ENCODE peak calls at places on chromosomes 6 and 20, in seven cellular contexts. P is left ventricle myocardium inferior, G is right lobe of liver, O is psoas muscle, T is mammary epithelial cell, Z is ascending aorta, B is MM.1S. W is an unnamed sample.
A peak's percentile ranks its signal among the peaks of the same experiment; 100 is the strongest.

GRCh38 chr6:79495246-79495645 is 42.0 kb downstream of the LCA5 start:
- DNase-seq in P (no peak), G (no peak), O (no peak), T (no peak), Z (no peak), B (no peak), W (no peak)

GRCh38 chr20:9332783-9333482 is 181.5 kb upstream of the LAMP5 start:
- DNase-seq in P (no peak), G (no peak), O (no peak), T (no peak), Z (no peak), B (no peak), W (no peak)

GRCh38 chr20:18001131-18001921 is 32.5 kb downstream of the MGME1 start:
- DNase-seq in P (peak; percentile 46), G (peak; percentile 69), O (peak; percentile 86), T (peak; percentile 97), Z (peak; percentile 26), B (no peak), W (peak; percentile 28)

GRCh38 chr20:62136283-62137091 is 6.7 kb downstream of the PSMA7 start:
- DNase-seq in P (peak; percentile 66), G (peak; percentile 57), O (peak; percentile 67), T (peak; percentile 43), Z (no peak), B (peak; percentile 75), W (peak; percentile 63)

GRCh38 chr6:27966816-27967426 is 9.9 kb downstream of the OR2B6 start:
- DNase-seq in P (no peak), G (no peak), O (no peak), T (no peak), Z (no peak), B (no peak), W (no peak)

GRCh38 chr6:37653933-37654565 is 43.6 kb downstream of the MDGA1 start:
- DNase-seq in P (no peak), G (no peak), O (no peak), T (peak; percentile 50), Z (no peak), B (peak; percentile 65), W (no peak)

GRCh38 chr6:106939208-106939607 is 35.3 kb downstream of the CD24 start:
- DNase-seq in P (no peak), G (no peak), O (no peak), T (no peak), Z (no peak), B (no peak), W (no peak)

GRCh38 chr6:134282816-134283215 is 35.1 kb downstream of the SGK1 start:
- DNase-seq in P (no peak), G (no peak), O (no peak), T (no peak), Z (no peak), B (no peak), W (no peak)

GRCh38 chr6:169222126-169222525 is 31.5 kb downstream of the THBS2 start:
- DNase-seq in P (no peak), G (no peak), O (no peak), T (no peak), Z (no peak), B (no peak), W (no peak)

GRCh38 chr6:157814883-157815282 is 8.2 kb upstream of the SNX9 start:
- DNase-seq in P (no peak), G (no peak), O (no peak), T (no peak), Z (no peak), B (peak; percentile 68), W (no peak)

GRCh38 chr6:11143394-11144371 is 32.2 kb upstream of the ERVFRD-1 start:
- DNase-seq in P (peak; percentile 56), G (peak; percentile 78), O (peak; percentile 75), T (peak; percentile 86), Z (peak; percentile 62), B (no peak), W (peak; percentile 29)

GRCh38 chr20:41245086-41245707 is 72.3 kb downstream of the ZHX3 start:
- DNase-seq in P (no peak), G (no peak), O (no peak), T (no peak), Z (no peak), B (no peak), W (peak; percentile 42)

GRCh38 chr20:2891343-2891742 is 18.1 kb downstream of the PTPRA start:
- DNase-seq in P (no peak), G (no peak), O (no peak), T (no peak), Z (no peak), B (no peak), W (no peak)

GRCh38 chr6:122049341-122049740 is 350.1 kb upstream of the HSF2 start:
- DNase-seq in P (peak; percentile 21), G (no peak), O (no peak), T (peak; percentile 47), Z (no peak), B (no peak), W (no peak)

GRCh38 chr20:16476032-16476431 is 97.2 kb downstream of the KIF16B start:
- DNase-seq in P (no peak), G (no peak), O (no peak), T (peak; percentile 23), Z (no peak), B (peak; percentile 44), W (no peak)

GRCh38 chr6:52576392-52577021 is 353 bp downstream of the TRAM2 start:
- DNase-seq in P (peak; percentile 65), G (peak; percentile 69), O (peak; percentile 67), T (peak; percentile 71), Z (no peak), B (peak; percentile 84), W (peak; percentile 57)

GRCh38 chr6:27019651-27020552 is 227.6 kb upstream of the PRSS16 start:
- DNase-seq in P (peak; percentile 79), G (peak; percentile 82), O (peak; percentile 85), T (peak; percentile 90), Z (peak; percentile 29), B (no peak), W (peak; percentile 89)

GRCh38 chr20:2816583-2817340 is 598 bp downstream of the TMEM239 start:
- DNase-seq in P (no peak), G (no peak), O (no peak), T (no peak), Z (no peak), B (no peak), W (no peak)

GRCh38 chr6:25312703-25313102 is 33.5 kb downstream of the CARMIL1 start:
- DNase-seq in P (no peak), G (no peak), O (no peak), T (peak; percentile 77), Z (no peak), B (no peak), W (no peak)
- TF ChIP-seq CTCF in P (peak; percentile 9), G (no peak), O (no peak), T (peak; percentile 25), Z (no peak), B (no peak), W (no peak)

GRCh38 chr20:791056-791455 is 22.8 kb upstream of the SLC52A3 start:
- DNase-seq in P (no peak), G (no peak), O (no peak), T (no peak), Z (no peak), B (no peak), W (no peak)
- H3K27ac ChIP-seq in P (no peak overlapping the region), G (no peak overlapping the region), O (no peak overlapping the region), T (no peak overlapping the region), Z (no peak overlapping the region), B (no peak overlapping the region), W (no peak overlapping the region)

GRCh38 chr6:155311076-155311475 is 3.2 kb downstream of the TFB1M start:
- DNase-seq in P (no peak), G (peak; percentile 24), O (no peak), T (no peak), Z (no peak), B (no peak), W (no peak)
- H3K4me1 ChIP-seq in P (peaks cover 37% of the 10 kb centered on the region), G (no peaks in the 10 kb centered on the region), O (peaks cover 12% of the 10 kb centered on the region), T (peaks cover 15% of the 10 kb centered on the region), Z (peaks cover 3% of the 10 kb centered on the region), B (no peaks in the 10 kb centered on the region), W (peaks cover 7% of the 10 kb centered on the region)

GRCh38 chr20:4999788-5000187 is 1.5 kb downstream of the SLC23A2 start:
- DNase-seq in P (no peak), G (no peak), O (no peak), T (no peak), Z (no peak), B (peak; percentile 42), W (no peak)

GRCh38 chr20:4997207-4997606 is 4.1 kb downstream of the SLC23A2 start:
- DNase-seq in P (no peak), G (no peak), O (no peak), T (no peak), Z (no peak), B (no peak), W (no peak)

GRCh38 chr20:5000263-5001173 is 792 bp downstream of the SLC23A2 start:
- DNase-seq in P (peak; percentile 43), G (peak; percentile 71), O (peak; percentile 50), T (no peak), Z (no peak), B (peak; percentile 27), W (peak; percentile 36)

GRCh38 chr20:5001174-5002076 is at the start of gene SLC23A2:
- DNase-seq in P (peak; percentile 57), G (peak; percentile 71), O (peak; percentile 46), T (no peak), Z (no peak), B (peak; percentile 51), W (peak; percentile 48)

DNA sequence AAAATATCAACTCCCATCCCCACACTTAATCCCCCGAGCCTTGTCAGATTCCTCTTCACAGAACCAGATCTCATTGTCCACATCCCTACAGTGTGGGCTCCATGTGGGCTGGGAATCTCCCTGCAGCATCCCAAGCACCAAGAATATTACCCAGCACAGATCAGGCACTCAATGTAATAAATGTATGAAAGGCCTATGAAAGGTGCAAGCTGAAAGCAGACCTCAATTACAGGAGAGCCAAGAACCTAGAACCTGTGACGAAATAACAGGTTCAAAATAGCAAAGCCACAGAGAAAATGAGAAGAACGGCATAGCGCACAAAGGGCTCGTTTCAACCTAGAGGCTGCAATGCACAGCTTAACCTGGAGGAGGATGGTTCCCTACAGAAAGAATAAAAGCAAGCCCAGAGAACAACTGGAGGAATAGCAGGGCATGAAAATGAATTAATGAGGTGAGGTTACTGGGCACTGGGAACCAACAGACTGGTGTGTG is 3.1 kb downstream of the SLC23A2 start:
- DNase-seq in P (no peak), G (no peak), O (no peak), T (no peak), Z (no peak), B (no peak), W (no peak)
- TF ChIP-seq CTCF in P (no peak), G (no peak), O (no peak), T (no peak), Z (no peak), B (no peak), W (no peak)

W was measured in heart right ventricle.